ENCODE peak calls at places on chromosomes 13 and 19, in four cellular contexts. X, K, J and S are unnamed samples.

GRCh38 chr19:29854033-29854432 is 42.2 kb downstream of the CCNE1 start:
- DNase-seq in X (no peak), K (no peak), J (no peak), S (no peak)

GRCh38 chr19:10670876-10671804 is 17.0 kb downstream of the ILF3 start:
- DNase-seq in X (no peak), K (no peak), J (no peak), S (no peak)

GRCh38 chr19:1091544-1092175 is 3.5 kb downstream of the POLR2E start:
- DNase-seq in X (no peak), K (no peak), J (no peak), S (no peak)

GRCh38 chr13:107585466-107585865 is 629.9 kb downstream of the LIG4 start:
- DNase-seq in X (no peak), K (no peak), J (no peak), S (no peak)

GRCh38 chr13:33076451-33076992 is 60.3 kb downstream of the KL start:
- DNase-seq in X (no peak), K (no peak), J (no peak), S (no peak)

GRCh38 chr13:66424417-66424816 is 805.7 kb downstream of the PCDH9 start:
- DNase-seq in X (no peak), K (no peak), J (no peak), S (no peak)

GRCh38 chr19:15589760-15590451 is 25.1 kb upstream of the CYP4F8 start:
- DNase-seq in X (no peak), K (no peak), J (no peak), S (no peak)

GRCh38 chr19:4649392-4650094 is 10.2 kb downstream of the TNFAIP8L1 start:
- DNase-seq in X (no peak), K (no peak), J (no peak), S (no peak)

GRCh38 chr19:39083983-39084731 is at the start of gene ACP7:
- DNase-seq in X (no peak), K (no peak), J (no peak), S (no peak)

GRCh38 chr19:3573162-3573857 is 566 bp downstream of the HMG20B start:
- DNase-seq in X (no peak), K (no peak), J (no peak), S (no peak)

GRCh38 chr19:33047422-33047821 is 17.3 kb downstream of the RHPN2 start:
- DNase-seq in X (no peak), K (no peak), J (no peak), S (no peak)

GRCh38 chr13:111847964-111848363 is 219.0 kb upstream of the SOX1 start:
- DNase-seq in X (no peak), K (no peak), J (no peak), S (no peak)

GRCh38 chr19:3589949-3590348 is 4.7 kb downstream of the GIPC3 start:
- DNase-seq in X (no peak), K (no peak), J (no peak), S (no peak)

GRCh38 chr19:42274065-42274682 is 5.1 kb downstream of the CIC start:
- DNase-seq in X (no peak), K (no peak), J (no peak), S (no peak)

GRCh38 chr13:65456150-65456912 is 1773.8 kb downstream of the PCDH9 start:
- DNase-seq in X (no peak), K (no peak), J (no peak), S (no peak)

GRCh38 chr19:35231956-35232746 is 3.6 kb upstream of the FAM187B start:
- DNase-seq in X (no peak), K (peak; percentile 64), J (no peak), S (peak; percentile 29)

GRCh38 chr19:35313614-35314013 is 15.4 kb upstream of the CD22 start:
- DNase-seq in X (no peak), K (no peak), J (no peak), S (no peak)

GRCh38 chr13:92137519-92137918 is 739.1 kb downstream of the GPC5 start:
- DNase-seq in X (no peak), K (no peak), J (no peak), S (no peak)

GRCh38 chr13:112943309-112944125 is 25.5 kb upstream of the MCF2L start:
- DNase-seq in X (no peak), K (no peak), J (peak; percentile 43), S (no peak)

GRCh38 chr13:112940236-112940635 is 28.8 kb upstream of the MCF2L start:
- DNase-seq in X (no peak), K (no peak), J (no peak), S (no peak)

GRCh38 chr13:112941349-112941748 is 27.7 kb upstream of the MCF2L start:
- DNase-seq in X (no peak), K (no peak), J (no peak), S (no peak)

GRCh38 chr13:112938680-112939079 is 30.3 kb upstream of the MCF2L start:
- DNase-seq in X (no peak), K (no peak), J (no peak), S (no peak)

DNA sequence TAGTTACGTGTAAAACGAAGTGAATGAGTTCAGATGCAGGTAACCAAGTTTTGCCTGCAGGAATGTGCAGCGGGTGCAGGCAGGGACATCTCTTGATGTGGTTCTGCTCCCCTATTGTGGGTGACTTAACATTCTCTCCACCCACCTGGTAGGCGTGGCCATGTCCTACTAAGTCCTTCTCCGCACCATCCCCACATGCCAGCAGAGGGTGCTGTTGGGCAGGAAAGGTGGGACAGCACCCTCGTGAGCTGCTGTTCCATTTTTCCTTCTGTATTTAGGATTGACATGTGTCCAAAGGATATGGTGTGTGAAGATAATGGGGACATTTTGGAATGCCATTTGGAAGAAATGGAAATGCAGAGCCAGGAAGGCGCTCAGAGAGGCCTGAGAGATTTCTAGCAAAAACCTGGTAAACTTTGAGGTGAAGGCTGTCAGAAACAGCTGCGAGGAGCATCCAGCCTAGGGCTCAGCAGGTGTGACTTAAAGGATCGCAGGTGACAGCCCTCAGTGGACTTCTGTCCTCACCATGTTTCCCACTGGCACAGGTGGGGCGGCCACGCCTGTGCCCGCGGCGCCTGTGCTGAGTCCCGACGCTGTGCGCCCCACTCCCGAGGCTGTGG is 26.2 kb upstream of the MCF2L start:
- DNase-seq in X (peak; percentile 97), K (peak; percentile 89), J (peak; percentile 97), S (peak; percentile 98)
- TF ChIP-seq CTCF in X (peak; percentile 90), K (peak; percentile 88), J (peak; percentile 98), S (peak; percentile 98)

DNA sequence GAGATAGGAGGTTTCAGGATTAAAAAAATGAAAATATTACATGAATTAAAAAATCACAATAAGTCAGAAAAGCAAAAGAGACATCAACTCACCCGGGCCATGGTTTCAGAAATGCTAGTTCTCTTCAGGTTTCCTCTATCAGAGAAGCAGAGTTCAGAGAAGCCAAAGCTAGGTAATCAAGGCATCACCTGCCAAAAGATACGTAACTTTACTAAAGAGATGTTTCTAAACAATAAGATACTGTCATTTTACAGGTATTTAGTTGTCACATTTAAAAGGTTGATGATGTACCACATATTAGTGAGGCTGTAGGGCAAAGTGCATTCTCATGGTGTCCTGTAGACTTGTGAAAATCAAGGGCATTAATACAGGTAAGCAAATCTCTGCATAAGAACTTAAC is 51.2 kb downstream of the ZNF45 start:
- DNase-seq in X (no peak), K (no peak), J (no peak), S (no peak)
- H3K9me3 ChIP-seq in X (no peaks in the 10 kb centered on the region), K (peaks cover 47% of the 10 kb centered on the region), J (no peaks in the 10 kb centered on the region), S (peaks cover 21% of the 10 kb centered on the region)

DNA sequence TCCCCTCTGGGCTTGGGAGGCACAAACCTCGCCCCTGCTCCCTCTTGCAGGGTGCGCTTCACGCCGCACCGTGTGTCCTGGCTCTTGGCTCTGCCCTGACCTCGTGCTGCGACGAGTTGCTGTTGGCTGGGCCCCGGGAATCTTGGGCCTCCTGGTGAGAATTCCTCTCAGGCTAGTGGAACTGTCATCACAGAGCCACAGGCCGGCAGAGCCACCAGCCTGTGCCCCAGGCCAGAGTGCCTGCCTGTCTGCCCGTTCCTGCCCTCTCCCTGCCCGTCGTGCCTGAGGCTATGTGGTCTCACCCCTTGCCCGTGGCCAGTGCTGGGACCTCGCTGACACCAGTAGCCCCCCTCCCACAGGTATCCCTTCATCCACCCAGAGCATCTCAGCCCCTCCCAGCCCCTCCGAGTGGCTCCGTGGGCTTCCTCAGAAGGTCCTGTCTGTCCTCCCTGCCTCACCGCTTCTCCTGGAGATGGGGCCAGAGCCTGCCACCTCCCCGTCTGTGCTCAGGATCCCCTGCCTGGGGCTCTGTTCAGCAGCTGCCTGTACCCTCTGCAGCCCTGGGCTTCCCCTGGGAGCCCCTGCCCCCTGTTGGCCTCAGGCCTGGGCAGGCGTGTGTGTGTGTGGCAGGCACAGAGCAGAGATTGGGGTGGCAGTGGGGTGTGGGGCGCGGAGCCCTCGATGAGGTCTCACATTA is 13.3 kb downstream of the NDUFB7 start:
- DNase-seq in X (no peak), K (no peak), J (no peak), S (no peak)
- TF ChIP-seq CTCF in X (no peak), K (no peak), J (no peak), S (no peak)

GRCh38 chr19:6887326-6887725 is at the start of gene ADGRE1:
- DNase-seq in X (no peak), K (no peak), J (no peak), S (no peak)

GRCh38 chr19:6890421-6890913 is 3.1 kb downstream of the ADGRE1 start:
- DNase-seq in X (no peak), K (no peak), J (no peak), S (peak; percentile 21)

GRCh38 chr19:6888967-6889366 is 1.6 kb downstream of the ADGRE1 start:
- DNase-seq in X (no peak), K (no peak), J (no peak), S (no peak)

GRCh38 chr19:6890938-6891337 is 3.6 kb downstream of the ADGRE1 start:
- DNase-seq in X (no peak), K (no peak), J (no peak), S (peak; percentile 12)

DNA sequence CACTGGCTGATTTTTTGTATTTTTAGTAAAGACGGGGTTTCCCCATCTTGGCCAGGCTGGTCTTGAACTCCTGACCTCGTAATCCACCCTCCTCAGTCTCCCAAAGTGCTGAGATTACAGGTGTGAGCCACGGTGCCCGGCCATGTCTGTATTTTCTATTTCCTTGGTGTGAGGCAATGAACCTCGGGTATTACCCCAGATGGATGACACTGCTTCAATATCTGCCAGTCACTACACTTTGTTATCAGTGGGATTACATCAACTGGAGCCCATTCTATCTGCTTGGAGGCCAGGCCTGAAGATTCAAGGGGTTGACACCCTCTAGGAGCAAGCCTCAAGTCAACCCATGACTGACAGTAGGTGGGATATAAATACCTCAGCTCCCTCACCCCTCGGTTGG is 1.1 kb upstream of the ADGRE1 start:
- DNase-seq in X (no peak), K (no peak), J (no peak), S (no peak)
- H3K9me3 ChIP-seq in X (no peaks in the 10 kb centered on the region), K (no peaks in the 10 kb centered on the region), J (no peaks in the 10 kb centered on the region), S (no peaks in the 10 kb centered on the region)

GRCh38 chr19:11693505-11694499 is 44.9 kb downstream of the ZNF823 start:
- DNase-seq in X (no peak), K (no peak), J (no peak), S (no peak)
- TF ChIP-seq CTCF in X (no peak), K (no peak), J (no peak), S (no peak)

DNA sequence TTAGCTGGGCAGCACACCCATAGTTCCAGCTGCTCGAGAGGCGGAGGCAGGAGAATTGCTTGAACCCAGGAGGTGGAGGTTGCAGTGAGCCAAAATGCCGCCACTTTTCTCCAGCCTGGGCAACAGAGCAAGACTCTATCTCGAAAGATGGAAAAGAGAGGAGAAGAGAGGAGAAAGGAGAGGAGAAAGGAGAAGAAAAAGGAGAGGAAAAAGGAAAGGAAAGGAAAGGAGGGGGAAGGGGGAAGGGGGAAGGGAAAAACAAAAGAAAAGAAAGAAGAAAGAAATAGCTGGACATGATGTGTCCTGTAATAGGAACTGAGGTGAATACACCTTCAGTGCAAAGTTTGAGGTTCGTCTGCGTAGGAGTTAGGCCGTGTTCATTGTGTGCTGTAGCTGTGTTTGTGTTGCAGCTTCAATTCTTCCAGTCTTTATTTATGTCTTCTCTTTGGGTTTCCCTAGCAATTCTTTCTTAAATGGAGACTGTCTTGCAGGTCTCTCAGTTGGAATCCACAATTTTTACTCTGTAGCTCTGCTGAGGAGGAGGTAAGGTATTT is 13.4 kb downstream of the ZNF607 start:
- DNase-seq in X (no peak), K (no peak), J (no peak), S (no peak)
- H3K9me3 ChIP-seq in X (no peaks in the 10 kb centered on the region), K (no peaks in the 10 kb centered on the region), J (no peaks in the 10 kb centered on the region), S (peaks cover 5% of the 10 kb centered on the region)

GRCh38 chr19:18856385-18857126 is 24.8 kb downstream of the UPF1 start:
- DNase-seq in X (no peak), K (no peak), J (no peak), S (no peak)
- TF ChIP-seq CTCF in X (no peak), K (no peak), J (peak; percentile 39), S (no peak)